ENCODE peak calls at places on chromosomes 2 and 18, in four cellular contexts. P, Q, B and M are unnamed samples. For H3K4me1, the result is how much of the 10 kb centered on the place peaks cover.

GRCh38 chr2:28277466-28277865 is 115.2 kb upstream of the FOSL2 start:
- DNase-seq in B (no peak), Q (no peak), P (no peak), M (no peak)

GRCh38 chr2:144998435-144998834 is 478.5 kb upstream of the ZEB2 start:
- DNase-seq in Q (no peak), P (no peak), B (no peak), M (no peak)

GRCh38 chr2:24276349-24276899 is 83.9 kb downstream of the ITSN2 start:
- DNase-seq in P (no peak), B (peak), Q (no peak), M (peak)

GRCh38 chr2:129847043-129847442 is 132.4 kb upstream of the RAB6C start:
- DNase-seq in B (no peak), P (no peak), Q (no peak), M (no peak)

GRCh38 chr18:13295894-13296293 is 77.3 kb downstream of the LDLRAD4 start:
- DNase-seq in Q (no peak), P (no peak), B (no peak), M (no peak)

GRCh38 chr2:167293172-167293781 is 405.0 kb downstream of the XIRP2 start:
- DNase-seq in Q (no peak), B (peak), P (no peak), M (no peak)

GRCh38 chr18:58714259-58714658 is 43.0 kb downstream of the MALT1 start:
- DNase-seq in B (no peak), Q (no peak), P (no peak), M (peak)

GRCh38 chr18:44802508-44802907 is 121.8 kb downstream of the SETBP1 start:
- DNase-seq in Q (no peak), B (no peak), P (no peak), M (no peak)

GRCh38 chr18:13481331-13481730 is 245.0 kb downstream of the FAM210A start:
- DNase-seq in B (no peak), Q (no peak), P (no peak), M (no peak)

GRCh38 chr2:123791716-123792115 is 233.4 kb upstream of the CNTNAP5 start:
- DNase-seq in B (no peak), P (no peak), Q (no peak), M (no peak)

GRCh38 chr2:183019718-183020442 is 18.4 kb downstream of the NCKAP1 start:
- DNase-seq in P (no peak), B (no peak), Q (no peak), M (no peak)

GRCh38 chr2:158412206-158412605 is 44.3 kb downstream of the CCDC148 start:
- DNase-seq in P (no peak), B (no peak), Q (no peak), M (no peak)

GRCh38 chr2:148926291-148926961 is 51.4 kb downstream of the KIF5C start:
- DNase-seq in P (no peak), Q (peak), B (no peak), M (peak)

GRCh38 chr18:79657342-79657996 is 22.1 kb upstream of the CTDP1 start:
- DNase-seq in P (no peak), Q (no peak), B (peak), M (no peak)

GRCh38 chr18:24633121-24633520 is 172.7 kb downstream of the HRH4 start:
- DNase-seq in Q (no peak), B (no peak), P (no peak), M (no peak)

GRCh38 chr2:105460048-105460732 is 61.3 kb upstream of the FHL2 start:
- DNase-seq in B (no peak), Q (no peak), P (peak), M (no peak)

GRCh38 chr2:164839914-164840457 is 1.6 kb downstream of the COBLL1 start:
- DNase-seq in P (no peak), B (peak), Q (no peak), M (peak)

GRCh38 chr2:125408839-125409502 is 1247.0 kb upstream of the GYPC start:
- DNase-seq in B (no peak), Q (no peak), P (no peak), M (no peak)

GRCh38 chr2:30235008-30235655 is 3.8 kb downstream of the LBH start:
- DNase-seq in P (no peak), Q (peak), B (no peak), M (no peak)

GRCh38 chr2:187581125-187581896 is 27.1 kb upstream of the TFPI start:
- DNase-seq in P (no peak), B (no peak), Q (no peak), M (peak)

GRCh38 chr2:231412616-231412963 is 17.1 kb downstream of the B3GNT7 start:
- DNase-seq in P (no peak), B (no peak), Q (no peak), M (no peak)

GRCh38 chr18:80154293-80154692 is 45.2 kb downstream of the ADNP2 start:
- DNase-seq in Q (peak), B (no peak), P (no peak), M (peak)

GRCh38 chr2:30580394-30580793 is 133.3 kb downstream of the LCLAT1 start:
- DNase-seq in B (no peak), P (no peak), Q (no peak), M (no peak)

GRCh38 chr2:10220516-10221391 is 82.0 kb upstream of the HPCAL1 start:
- DNase-seq in B (no peak), P (no peak), Q (no peak), M (no peak)

GRCh38 chr18:6355789-6356589 is 58.7 kb downstream of the L3MBTL4 start:
- DNase-seq in P (no peak), B (no peak), Q (no peak), M (peak)

GRCh38 chr2:26654061-26654340 is 12.8 kb upstream of the CIB4 start:
- DNase-seq in P (no peak), Q (no peak), B (no peak), M (no peak)

DNA sequence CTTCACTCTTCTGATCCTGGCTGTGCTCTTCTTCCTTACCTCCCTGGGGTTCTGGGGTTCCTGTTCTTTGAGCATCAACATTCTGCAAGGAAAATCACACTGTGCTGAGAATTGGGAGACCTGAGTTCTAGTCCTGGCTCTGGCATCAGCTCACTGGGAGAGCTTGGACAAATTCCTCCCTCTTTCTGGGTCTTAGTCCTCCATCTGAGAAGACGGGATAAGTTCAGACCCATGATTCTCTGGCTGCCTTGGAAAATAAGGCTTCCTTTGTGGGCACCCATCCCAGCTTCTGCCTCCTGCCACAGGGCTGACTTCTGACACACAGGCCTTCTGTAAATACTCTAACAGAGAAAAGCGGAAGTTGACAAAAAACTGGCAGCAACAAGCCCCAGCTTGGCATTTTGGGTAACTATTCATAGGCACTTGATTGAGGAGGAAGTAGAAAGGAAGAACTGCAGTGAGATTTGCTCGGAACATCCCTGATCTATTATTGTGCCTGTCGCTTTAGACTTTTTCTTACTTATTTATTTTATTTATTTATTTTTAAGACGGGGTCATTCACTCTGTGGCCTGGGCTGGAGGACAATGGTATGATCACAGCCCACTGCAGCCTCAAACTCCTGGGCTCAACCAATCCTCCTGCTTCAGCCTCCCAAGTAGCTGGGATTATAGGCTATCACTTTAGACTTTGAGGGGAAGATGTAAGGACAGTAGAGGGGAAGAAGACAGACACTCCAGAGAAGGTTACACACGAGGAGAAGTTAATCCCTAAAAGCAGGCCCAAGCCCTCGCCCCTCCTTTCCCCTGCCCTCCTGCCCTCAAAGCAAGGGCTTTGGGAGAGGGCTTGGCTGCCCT is 7.9 kb downstream of the PCBP1 start:
- DNase-seq in P (peak), B (peak), Q (peak), M (peak)
- H3K4me3 ChIP-seq in P (no peak), B (no peak), Q (no peak), M (no peak)

GRCh38 chr2:160339291-160339690 is 139.2 kb upstream of the ITGB6 start:
- DNase-seq in B (no peak), P (no peak), Q (no peak), M (no peak)
- H3K4me1 ChIP-seq in B (under half), P (under half), Q (under half), M (under half)

GRCh38 chr2:72147303-72147970 is at the start of gene CYP26B1:
- DNase-seq in Q (peak), P (no peak), B (peak), M (no peak)
- H3K4me3 ChIP-seq in Q (peak), P (peak), B (peak), M (peak)

GRCh38 chr2:239321596-239322413 is 79.0 kb downstream of the HDAC4 start:
- DNase-seq in P (peak), B (no peak), Q (peak), M (no peak)

GRCh38 chr2:239323473-239323872 is 77.3 kb downstream of the HDAC4 start:
- DNase-seq in P (peak), Q (no peak), B (no peak), M (peak)

GRCh38 chr2:239322414-239323086 is 78.3 kb downstream of the HDAC4 start:
- DNase-seq in P (peak), B (no peak), Q (peak), M (peak)

GRCh38 chr2:239326831-239327535 is 73.8 kb downstream of the HDAC4 start:
- DNase-seq in P (no peak), B (no peak), Q (peak), M (peak)

GRCh38 chr2:239324456-239324855 is 76.4 kb downstream of the HDAC4 start:
- DNase-seq in B (no peak), Q (no peak), P (no peak), M (no peak)
- H3K4me1 ChIP-seq in B (under half), Q (under half), P (under half), M (under half)